ENCODE peak calls at places on chromosomes 7 and 10, in nine cellular contexts. Q is ovary, O is BJ, D is fibroblast of lung, F is esophagus squamous epithelium, W is neuronal stem cell, V is GM23248, H is right cardiac atrium, T is Peyer's patch. S is an unnamed sample.

GRCh38 chr10:124076334-124076733 is 17.1 kb downstream of the CHST15 start:
- DNase-seq in Q (no peak), O (no peak), D (no peak), F (no peak), W (no peak), V (no peak), H (no peak), T (no peak), S (no peak)

GRCh38 chr10:24806262-24806661 is 82.6 kb upstream of the ARHGAP21 start:
- DNase-seq in Q (no peak), O (no peak), D (no peak), F (no peak), W (no peak), V (no peak), H (no peak), T (no peak), S (no peak)

GRCh38 chr7:153393666-153394065 is 634.1 kb downstream of the ACTR3B start:
- DNase-seq in Q (no peak), O (no peak), D (no peak), F (no peak), W (no peak), V (no peak), H (no peak), T (no peak), S (no peak)

GRCh38 chr10:124180947-124181549 is 87.7 kb upstream of the CHST15 start:
- DNase-seq in Q (no peak), O (no peak), D (peak), F (no peak), W (no peak), V (no peak), H (no peak), T (no peak), S (no peak)

GRCh38 chr10:98403812-98404504 is 11.0 kb downstream of the PYROXD2 start:
- DNase-seq in Q (no peak), O (no peak), D (peak), F (no peak), W (no peak), V (peak), H (no peak), T (no peak), S (no peak)

GRCh38 chr7:71637578-71637977 is 505.6 kb downstream of the GALNT17 start:
- DNase-seq in Q (no peak), O (no peak), D (peak), F (no peak), W (no peak), V (peak), H (no peak), T (no peak), S (no peak)

GRCh38 chr10:85908462-85908861 is 458.1 kb downstream of the GRID1 start:
- DNase-seq in Q (no peak), O (no peak), D (no peak), F (no peak), W (no peak), V (no peak), H (no peak), T (no peak), S (no peak)

GRCh38 chr7:25495342-25495855 is 267.1 kb upstream of the NPVF start:
- DNase-seq in Q (peak), O (no peak), D (no peak), F (no peak), W (no peak), V (no peak), H (peak), T (no peak), S (no peak)

GRCh38 chr7:44277391-44277790 is 48.0 kb downstream of the CAMK2B start:
- DNase-seq in Q (peak), O (no peak), D (no peak), F (no peak), W (no peak), V (no peak), H (peak), T (peak), S (no peak)

GRCh38 chr10:124016795-124017375 is 76.5 kb downstream of the CHST15 start:
- DNase-seq in Q (peak), O (no peak), D (no peak), F (no peak), W (no peak), V (no peak), H (no peak), T (no peak), S (no peak)

GRCh38 chr7:80106498-80107113 is 28.0 kb upstream of the GNAI1 start:
- DNase-seq in Q (no peak), O (no peak), D (no peak), F (no peak), W (no peak), V (no peak), H (no peak), T (no peak), S (no peak)

GRCh38 chr10:44193567-44194220 is 191.2 kb downstream of the CXCL12 start:
- DNase-seq in Q (no peak), O (no peak), D (no peak), F (no peak), W (no peak), V (no peak), H (no peak), T (no peak), S (no peak)

GRCh38 chr10:30829921-30830671 is 200.5 kb upstream of the LYZL2 start:
- DNase-seq in Q (no peak), O (no peak), D (peak), F (no peak), W (no peak), V (peak), H (no peak), T (no peak), S (no peak)

GRCh38 chr7:41010967-41011366 is 691.9 kb downstream of the INHBA start:
- DNase-seq in Q (no peak), O (no peak), D (no peak), F (no peak), W (no peak), V (peak), H (no peak), T (no peak), S (no peak)

GRCh38 chr7:1219516-1219915 is 13.2 kb upstream of the UNCX start:
- DNase-seq in Q (no peak), O (no peak), D (no peak), F (no peak), W (no peak), V (no peak), H (no peak), T (no peak), S (no peak)
- H3K4me3 ChIP-seq in Q (no peak), O (no peak), D (no peak), F (no peak), W (no peak), V (no peak), H (no peak), T (no peak), S (no peak)

DNA sequence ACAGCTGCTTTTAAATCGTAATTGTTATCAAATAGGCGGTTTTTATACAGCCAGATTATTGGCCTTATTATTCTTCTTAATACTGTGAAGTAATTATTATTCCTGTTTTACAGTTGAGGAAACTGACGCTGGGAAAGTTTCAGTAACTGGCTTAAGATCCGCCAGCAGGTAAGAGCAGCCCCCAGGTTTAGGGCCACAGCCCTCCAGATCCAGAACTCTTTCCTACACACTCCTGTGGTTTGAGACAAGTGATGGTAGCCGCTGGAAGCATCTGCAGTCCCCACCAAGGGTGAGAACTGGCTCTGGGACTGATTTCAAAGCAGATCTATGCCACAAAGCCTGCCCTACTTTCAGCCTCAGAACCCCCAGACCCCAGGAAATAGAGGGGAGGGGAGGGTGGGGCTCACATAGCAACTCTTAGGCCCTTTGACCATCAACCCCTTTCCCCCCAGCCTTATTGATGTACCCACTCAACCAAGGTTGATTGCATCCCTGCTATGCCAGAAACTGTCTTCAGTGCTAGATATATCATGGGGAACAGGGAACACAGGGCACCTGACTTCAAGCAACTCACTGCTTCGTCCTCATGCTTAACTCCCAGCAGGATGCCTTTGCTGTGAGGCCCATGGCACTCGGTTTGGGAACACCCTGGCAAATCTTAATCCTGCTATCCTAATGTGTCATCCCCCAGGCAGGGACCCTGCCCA is 2.9 kb upstream of the UNC5B start:
- DNase-seq in Q (no peak), O (no peak), D (no peak), F (no peak), W (no peak), V (no peak), H (peak), T (no peak), S (no peak)
- H3K4me3 ChIP-seq in Q (no peak), O (no peak), D (no peak), F (no peak), W (no peak), V (no peak), H (no peak), T (no peak), S (no peak)

GRCh38 chr7:92715963-92716362 is 120.4 kb downstream of the CDK6 start:
- DNase-seq in Q (no peak), O (no peak), D (no peak), F (no peak), W (no peak), V (no peak), H (no peak), T (no peak), S (no peak)

GRCh38 chr7:92716825-92717580 is 119.4 kb downstream of the CDK6 start:
- DNase-seq in Q (no peak), O (no peak), D (no peak), F (no peak), W (no peak), V (no peak), H (no peak), T (no peak), S (no peak)

GRCh38 chr7:92714767-92715166 is 121.6 kb downstream of the CDK6 start:
- DNase-seq in Q (no peak), O (no peak), D (no peak), F (no peak), W (no peak), V (no peak), H (no peak), T (no peak), S (no peak)

GRCh38 chr7:92717982-92718716 is 118.2 kb downstream of the CDK6 start:
- DNase-seq in Q (no peak), O (no peak), D (peak), F (no peak), W (no peak), V (peak), H (peak), T (peak), S (no peak)

DNA sequence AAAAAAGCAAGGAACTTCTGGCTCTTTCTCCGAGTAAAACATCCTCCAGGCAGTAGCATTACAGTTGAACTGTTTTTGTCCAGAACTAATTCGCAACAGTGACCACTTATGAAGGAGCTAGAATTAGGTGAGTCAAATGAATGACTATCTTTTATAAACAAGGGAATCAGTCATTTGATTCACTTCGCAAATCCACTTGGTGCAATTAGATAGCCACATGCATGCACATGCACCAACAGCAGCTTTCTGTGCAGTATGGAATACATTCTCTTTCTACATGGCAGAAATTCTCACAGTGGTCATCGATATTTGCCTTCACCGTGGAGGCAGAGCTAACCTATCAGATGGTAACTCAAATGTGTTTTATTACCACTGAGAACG is 118.8 kb downstream of the CDK6 start:
- DNase-seq in Q (no peak), O (no peak), D (no peak), F (no peak), W (no peak), V (peak), H (no peak), T (no peak), S (no peak)
- H3K4me3 ChIP-seq in Q (peak), O (peak), D (peak), F (peak), W (no peak), V (peak), H (peak), T (peak), S (no peak)

DNA sequence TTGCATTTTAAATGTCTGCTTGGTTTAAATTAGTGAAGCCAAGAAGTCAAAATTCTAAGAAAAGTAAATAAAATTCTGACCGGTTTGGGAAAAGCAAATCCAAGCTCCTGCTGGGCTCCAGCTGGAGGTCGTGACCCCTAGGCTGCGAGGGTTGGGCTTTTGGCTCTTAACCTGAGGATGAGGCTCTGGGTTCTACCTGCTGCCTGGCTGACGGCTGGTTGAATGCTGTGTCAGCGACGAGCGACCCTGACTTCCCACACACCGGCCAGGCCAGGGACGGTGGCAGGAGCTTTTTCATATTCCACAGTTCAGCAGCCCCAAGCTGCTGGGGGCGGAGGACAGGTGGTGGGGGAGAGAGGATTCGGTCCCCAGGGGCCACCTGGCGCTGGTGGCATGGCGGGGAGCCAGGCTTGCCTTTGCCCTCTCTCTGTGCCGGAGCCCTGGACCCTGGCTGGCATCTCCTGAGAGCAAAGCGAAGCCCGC is 843 bp upstream of the PLPP4 start:
- DNase-seq in Q (no peak), O (no peak), D (no peak), F (no peak), W (no peak), V (no peak), H (no peak), T (no peak), S (no peak)
- H3K4me3 ChIP-seq in Q (peak), O (peak), D (no peak), F (no peak), W (peak), V (peak), H (no peak), T (peak), S (peak)

GRCh38 chr7:452230-452751 is 67.4 kb downstream of the PDGFA start:
- DNase-seq in Q (peak), O (no peak), D (peak), F (no peak), W (no peak), V (peak), H (peak), T (no peak), S (no peak)
- H3K4me3 ChIP-seq in Q (no peak), O (no peak), D (no peak), F (no peak), W (no peak), V (no peak), H (no peak), T (no peak), S (peak)

DNA sequence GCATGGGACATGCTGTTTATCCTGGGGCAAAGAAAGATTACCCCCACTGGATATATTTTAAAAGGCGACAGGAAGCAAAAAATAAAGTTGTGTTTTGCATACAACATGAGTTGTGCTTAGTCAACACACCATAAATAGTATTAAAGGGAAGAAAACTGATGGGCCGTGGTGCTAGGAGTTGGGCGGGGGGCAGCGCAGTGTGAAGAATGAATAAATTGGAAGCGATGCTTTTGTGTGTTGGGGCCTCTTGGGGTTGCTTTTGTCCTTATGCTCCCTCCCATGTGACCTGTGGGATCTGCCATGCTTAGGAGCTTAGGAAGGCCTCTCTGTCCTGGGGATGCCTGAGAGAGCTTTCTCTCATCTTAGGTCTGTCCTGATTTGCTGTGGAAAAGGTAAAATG is 35.0 kb upstream of the AGR3 start:
- DNase-seq in Q (no peak), O (no peak), D (no peak), F (no peak), W (no peak), V (no peak), H (no peak), T (no peak), S (no peak)
- H3K4me3 ChIP-seq in Q (no peak), O (no peak), D (no peak), F (no peak), W (no peak), V (no peak), H (no peak), T (no peak), S (no peak)

GRCh38 chr7:5694221-5694754 is 87.2 kb downstream of the RNF216 start:
- DNase-seq in Q (no peak), O (peak), D (peak), F (no peak), W (no peak), V (peak), H (peak), T (no peak), S (no peak)
- H3K4me3 ChIP-seq in Q (peak), O (no peak), D (no peak), F (no peak), W (no peak), V (peak), H (peak), T (peak), S (no peak)

GRCh38 chr10:33037726-33038125 is 79.7 kb upstream of the ITGB1 start:
- DNase-seq in Q (no peak), O (no peak), D (no peak), F (no peak), W (no peak), V (no peak), H (no peak), T (no peak), S (no peak)

GRCh38 chr10:33036670-33037069 is 78.6 kb upstream of the ITGB1 start:
- DNase-seq in Q (no peak), O (no peak), D (no peak), F (no peak), W (no peak), V (no peak), H (peak), T (no peak), S (no peak)

GRCh38 chr10:33040436-33040835 is 82.4 kb upstream of the ITGB1 start:
- DNase-seq in Q (no peak), O (no peak), D (no peak), F (no peak), W (no peak), V (no peak), H (no peak), T (no peak), S (no peak)

GRCh38 chr10:33038672-33039071 is 80.6 kb upstream of the ITGB1 start:
- DNase-seq in Q (no peak), O (no peak), D (no peak), F (no peak), W (no peak), V (no peak), H (no peak), T (no peak), S (no peak)

GRCh38 chr10:33039167-33039566 is 81.1 kb upstream of the ITGB1 start:
- DNase-seq in Q (no peak), O (no peak), D (no peak), F (no peak), W (no peak), V (peak), H (no peak), T (no peak), S (no peak)
- H3K4me3 ChIP-seq in Q (no peak), O (no peak), D (no peak), F (no peak), W (no peak), V (no peak), H (no peak), T (no peak), S (no peak)

GRCh38 chr7:128867842-128868623 is 5.4 kb downstream of the ATP6V1F start:
- DNase-seq in Q (no peak), O (no peak), D (no peak), F (no peak), W (no peak), V (no peak), H (no peak), T (peak), S (no peak)

GRCh38 chr7:128869138-128869943 is 6.7 kb downstream of the ATP6V1F start:
- DNase-seq in Q (peak), O (no peak), D (peak), F (no peak), W (peak), V (peak), H (peak), T (peak), S (no peak)

GRCh38 chr7:128869944-128870285 is 7.3 kb downstream of the ATP6V1F start:
- DNase-seq in Q (no peak), O (no peak), D (no peak), F (no peak), W (peak), V (peak), H (no peak), T (no peak), S (no peak)

GRCh38 chr7:128867241-128867640 is 4.6 kb downstream of the ATP6V1F start:
- DNase-seq in Q (no peak), O (no peak), D (no peak), F (no peak), W (no peak), V (no peak), H (no peak), T (no peak), S (no peak)

DNA sequence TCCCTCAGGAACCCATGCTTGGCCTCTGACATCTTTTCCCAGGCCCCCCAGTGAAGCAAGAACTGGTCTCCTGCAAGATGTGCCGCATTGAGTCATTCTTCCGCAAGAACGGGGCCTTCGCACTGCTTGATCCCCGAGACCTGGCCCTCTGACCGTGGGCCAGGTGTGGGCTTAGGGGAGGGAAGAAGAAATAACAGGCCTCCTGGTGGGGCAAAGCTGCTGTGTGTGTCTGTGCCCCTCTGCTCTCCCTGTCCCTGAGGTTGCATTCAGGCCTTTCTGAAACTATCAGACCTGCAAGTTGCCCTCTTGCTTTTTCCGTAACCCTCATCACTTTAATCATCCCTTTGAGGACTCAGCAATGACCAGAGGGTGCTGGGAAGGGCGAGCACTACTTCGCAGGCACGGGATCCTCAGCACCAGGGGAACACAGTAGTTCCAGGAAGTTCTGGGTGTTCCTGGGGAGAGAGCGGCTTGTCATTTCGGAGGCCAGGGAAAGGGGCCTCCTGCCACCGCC is 6.0 kb downstream of the ATP6V1F start:
- DNase-seq in Q (no peak), O (no peak), D (no peak), F (no peak), W (no peak), V (peak), H (no peak), T (no peak), S (no peak)
- H3K4me3 ChIP-seq in Q (peak), O (peak), D (no peak), F (peak), W (peak), V (peak), H (peak), T (peak), S (peak)

S was measured in iPS DF 6.9.